ENCODE peak calls at places on chromosomes 2 and 18, in four cellular contexts. W, I, D and K are unnamed samples.

GRCh38 chr2:168661404-168661869 is 141.0 kb upstream of the NOSTRIN start:
- DNase-seq in I (no peak), D (no peak), W (no peak), K (peak; percentile 96)

GRCh38 chr2:160492401-160493226 is 993 bp downstream of the RBMS1 start:
- DNase-seq in I (peak; percentile 58), D (no peak), W (peak; percentile 41), K (peak; percentile 95)

GRCh38 chr2:40049782-40050181 is 270.7 kb upstream of the THUMPD2 start:
- DNase-seq in D (peak; percentile 40), W (no peak), I (no peak), K (no peak)

GRCh38 chr2:67574230-67574629 is 177.1 kb downstream of the ETAA1 start:
- DNase-seq in I (no peak), D (no peak), W (no peak), K (no peak)

GRCh38 chr18:40651163-40651562 is 1303.9 kb upstream of the PIK3C3 start:
- DNase-seq in W (no peak), I (no peak), D (no peak), K (no peak)

GRCh38 chr2:23639406-23639982 is 254.5 kb downstream of the KLHL29 start:
- DNase-seq in W (no peak), D (no peak), I (no peak), K (no peak)

GRCh38 chr18:1710114-1710513 is 805.4 kb downstream of the ADCYAP1 start:
- DNase-seq in I (no peak), D (no peak), W (no peak), K (no peak)

GRCh38 chr18:41842886-41843285 is 112.1 kb upstream of the PIK3C3 start:
- DNase-seq in D (no peak), W (no peak), I (no peak), K (no peak)

GRCh38 chr18:28174181-28174906 is 2.6 kb downstream of the CDH2 start:
- DNase-seq in I (no peak), D (no peak), W (no peak), K (no peak)

GRCh38 chr2:182144780-182145170 is 159.1 kb downstream of the PPP1R1C start:
- DNase-seq in I (no peak), W (no peak), D (no peak), K (peak; percentile 66)

GRCh38 chr2:197893403-197894177 is 89.2 kb downstream of the PLCL1 start:
- DNase-seq in D (no peak), I (peak; percentile 31), W (no peak), K (no peak)

GRCh38 chr2:43905388-43905803 is 66.6 kb downstream of the ABCG8 start:
- DNase-seq in W (no peak), D (no peak), I (no peak), K (no peak)

GRCh38 chr2:48424866-48425265 is 105.1 kb upstream of the STON1 start:
- DNase-seq in D (no peak), W (no peak), I (no peak), K (no peak)

GRCh38 chr2:162065767-162066166 is 8.2 kb downstream of the DPP4 start:
- DNase-seq in W (no peak), D (no peak), I (no peak), K (no peak)

GRCh38 chr2:55311444-55311870 is 42.4 kb upstream of the MTIF2 start:
- DNase-seq in D (no peak), I (no peak), W (no peak), K (no peak)

GRCh38 chr2:174952607-174953006 is 52.6 kb downstream of the CHN1 start:
- DNase-seq in D (no peak), W (no peak), I (no peak), K (no peak)